ENCODE peak calls at places on chromosome 1, in five cellular contexts. O is astrocyte, X is trophoblast cell, W is neural progenitor cell, N is SJSA1. V is an unnamed sample.

GRCh38 chr1:197081117-197081753 is 14.2 kb upstream of the F13B start:
- DNase-seq in O (no peak), X (no peak), W (no peak), N (no peak), V (no peak)

GRCh38 chr1:226512076-226512728 is 36.4 kb upstream of the STUM start:
- DNase-seq in O (no peak), X (peak; percentile 16), W (no peak), N (no peak), V (no peak)

GRCh38 chr1:173301507-173301906 is 94.4 kb upstream of the TNFSF4 start:
- DNase-seq in O (no peak), X (no peak), W (no peak), N (no peak), V (no peak)

GRCh38 chr1:100542264-100542663 is 4.3 kb downstream of the GPR88 start:
- DNase-seq in O (no peak), X (no peak), W (no peak), N (no peak), V (no peak)

GRCh38 chr1:16967095-16967567 is 13.3 kb downstream of the MFAP2 start:
- DNase-seq in O (peak; percentile 83), X (no peak), W (no peak), N (peak; percentile 75), V (no peak)

GRCh38 chr1:21813542-21813941 is 1.5 kb downstream of the LDLRAD2 start:
- DNase-seq in O (no peak), X (no peak), W (no peak), N (no peak), V (no peak)

GRCh38 chr1:55257958-55258357 is 42.8 kb upstream of the USP24 start:
- DNase-seq in O (no peak), X (no peak), W (no peak), N (no peak), V (no peak)

GRCh38 chr1:93694039-93694438 is 12.4 kb upstream of the BCAR3 start:
- DNase-seq in O (no peak), X (no peak), W (no peak), N (peak; percentile 72), V (no peak)

GRCh38 chr1:93925206-93925605 is 16.0 kb upstream of the GCLM start:
- DNase-seq in O (no peak), X (no peak), W (no peak), N (no peak), V (no peak)

GRCh38 chr1:10253755-10254154 is 43.4 kb downstream of the KIF1B start:
- DNase-seq in O (peak; percentile 92), X (peak; percentile 26), W (no peak), N (no peak), V (peak; percentile 64)

GRCh38 chr1:27403931-27404330 is 11.5 kb downstream of the GPR3 start:
- DNase-seq in O (no peak), X (no peak), W (no peak), N (no peak), V (no peak)

GRCh38 chr1:111190931-111191451 is 9.5 kb downstream of the DENND2D start:
- DNase-seq in O (peak; percentile 26), X (peak; percentile 58), W (no peak), N (no peak), V (no peak)

GRCh38 chr1:84350550-84350949 is 47.7 kb upstream of the DNASE2B start:
- DNase-seq in O (no peak), X (no peak), W (no peak), N (no peak), V (no peak)

GRCh38 chr1:42165511-42166210 is 1.1 kb upstream of the GUCA2A start:
- DNase-seq in O (peak; percentile 38), X (peak; percentile 99), W (no peak), N (peak; percentile 71), V (peak; percentile 60)

GRCh38 chr1:213162862-213163261 is 111.8 kb downstream of the RPS6KC1 start:
- DNase-seq in O (no peak), X (no peak), W (no peak), N (no peak), V (no peak)

GRCh38 chr1:228081144-228081543 is 1.4 kb upstream of the ARF1 start:
- DNase-seq in O (no peak), X (no peak), W (no peak), N (no peak), V (no peak)

GRCh38 chr1:205444931-205445652 is 10.8 kb downstream of the BLACAT1 start:
- DNase-seq in O (peak; percentile 25), X (no peak), W (peak; percentile 95), N (no peak), V (no peak)

GRCh38 chr1:72606216-72606615 is 323.9 kb upstream of the NEGR1 start:
- DNase-seq in O (no peak), X (no peak), W (peak; percentile 4), N (no peak), V (no peak)

GRCh38 chr1:223183268-223183862 is 40.3 kb upstream of the TLR5 start:
- DNase-seq in O (no peak), X (no peak), W (no peak), N (no peak), V (no peak)

GRCh38 chr1:66168919-66169725 is 364.8 kb upstream of the SGIP1 start:
- DNase-seq in O (peak; percentile 48), X (no peak), W (peak; percentile 35), N (no peak), V (no peak)

GRCh38 chr1:172112573-172112972 is 271.3 kb downstream of the DNM3 start:
- DNase-seq in O (no peak), X (no peak), W (no peak), N (no peak), V (no peak)
- H3K4me3 ChIP-seq in O (no peak overlapping the region), X (no peak overlapping the region), W (no peak overlapping the region), N (no peak overlapping the region), V (no peak overlapping the region)

DNA sequence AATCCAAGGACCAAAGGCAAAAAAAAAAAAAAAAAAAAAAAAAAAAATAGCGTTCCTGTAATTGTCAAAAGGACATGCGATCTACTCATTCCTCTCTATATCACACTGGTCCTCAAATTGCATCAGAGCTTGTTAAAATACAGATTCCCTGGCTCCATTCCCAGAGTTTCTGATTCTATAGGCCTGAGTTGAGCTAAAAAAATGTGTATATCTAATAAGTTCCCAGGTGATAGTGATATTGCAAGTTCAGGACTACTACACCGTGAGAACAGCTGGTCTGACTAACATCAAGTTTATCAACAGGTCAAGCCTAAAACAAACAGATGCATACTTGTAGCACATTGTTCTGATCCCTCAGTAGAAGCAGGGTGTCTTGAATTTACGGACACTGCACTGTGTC is 141.2 kb downstream of the TNR start:
- DNase-seq in O (no peak), X (no peak), W (no peak), N (no peak), V (no peak)
- H3K4me3 ChIP-seq in O (no peak overlapping the region), X (no peak overlapping the region), W (no peak overlapping the region), N (no peak overlapping the region), V (no peak overlapping the region)

GRCh38 chr1:221263831-221264767 is 384.9 kb downstream of the HLX start:
- DNase-seq in O (peak; percentile 75), X (peak; percentile 74), W (peak; percentile 88), N (peak; percentile 71), V (peak; percentile 59)

GRCh38 chr1:221268295-221268694 is 389.1 kb downstream of the HLX start:
- DNase-seq in O (peak; percentile 90), X (no peak), W (no peak), N (no peak), V (peak; percentile 41)

DNA sequence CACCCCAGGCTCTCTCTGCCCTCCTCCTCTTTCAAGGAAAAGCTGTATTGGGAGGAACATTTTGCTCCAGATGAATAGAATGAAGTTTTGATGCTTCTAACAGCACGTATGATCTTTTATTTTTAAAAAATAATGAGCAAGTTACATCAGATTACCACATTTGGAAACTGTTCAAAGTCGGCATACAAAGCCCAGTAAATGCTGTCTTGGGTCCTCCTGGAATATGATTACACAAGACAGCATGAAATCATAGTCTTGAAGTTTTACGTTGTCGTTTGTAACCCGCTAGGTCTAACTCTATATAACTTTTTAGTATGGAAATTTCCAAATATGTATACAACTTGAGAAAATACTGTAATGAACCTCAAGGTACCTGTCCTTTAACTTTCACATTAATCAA is 385.6 kb downstream of the HLX start:
- DNase-seq in O (no peak), X (no peak), W (no peak), N (no peak), V (no peak)
- H3K4me3 ChIP-seq in O (no peak overlapping the region), X (no peak overlapping the region), W (no peak overlapping the region), N (no peak overlapping the region), V (no peak overlapping the region)

DNA sequence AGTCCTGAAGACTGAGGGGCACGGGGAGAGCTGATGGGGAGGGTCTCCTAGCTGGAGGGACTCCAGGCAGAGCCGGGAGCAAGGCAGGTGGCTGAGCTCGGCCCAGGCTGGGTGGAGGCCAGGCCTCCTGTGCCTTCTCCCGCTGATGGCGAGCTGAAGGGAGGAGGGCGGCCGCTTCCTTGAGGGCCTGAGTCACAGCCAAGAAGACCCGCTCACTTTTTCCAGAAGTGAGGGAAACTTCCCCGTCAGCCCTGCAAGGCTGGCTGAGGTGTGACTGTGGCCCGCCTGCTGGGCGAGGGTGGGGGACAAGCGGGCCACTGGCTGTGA is 1.7 kb upstream of the VWA1 start:
- DNase-seq in O (peak; percentile 60), X (peak; percentile 75), W (peak; percentile 45), N (no peak), V (no peak)
- H3K4me3 ChIP-seq in O (no peak overlapping the region), X (no peak overlapping the region), W (no peak overlapping the region), N (no peak overlapping the region), V (no peak overlapping the region)

GRCh38 chr1:40495315-40495903 is 13.2 kb upstream of the EXO5 start:
- DNase-seq in O (peak; percentile 8), X (no peak), W (no peak), N (no peak), V (no peak)
- H3K4me3 ChIP-seq in O (no peak overlapping the region), X (no peak overlapping the region), W (no peak overlapping the region), N (no peak overlapping the region), V (no peak overlapping the region)

DNA sequence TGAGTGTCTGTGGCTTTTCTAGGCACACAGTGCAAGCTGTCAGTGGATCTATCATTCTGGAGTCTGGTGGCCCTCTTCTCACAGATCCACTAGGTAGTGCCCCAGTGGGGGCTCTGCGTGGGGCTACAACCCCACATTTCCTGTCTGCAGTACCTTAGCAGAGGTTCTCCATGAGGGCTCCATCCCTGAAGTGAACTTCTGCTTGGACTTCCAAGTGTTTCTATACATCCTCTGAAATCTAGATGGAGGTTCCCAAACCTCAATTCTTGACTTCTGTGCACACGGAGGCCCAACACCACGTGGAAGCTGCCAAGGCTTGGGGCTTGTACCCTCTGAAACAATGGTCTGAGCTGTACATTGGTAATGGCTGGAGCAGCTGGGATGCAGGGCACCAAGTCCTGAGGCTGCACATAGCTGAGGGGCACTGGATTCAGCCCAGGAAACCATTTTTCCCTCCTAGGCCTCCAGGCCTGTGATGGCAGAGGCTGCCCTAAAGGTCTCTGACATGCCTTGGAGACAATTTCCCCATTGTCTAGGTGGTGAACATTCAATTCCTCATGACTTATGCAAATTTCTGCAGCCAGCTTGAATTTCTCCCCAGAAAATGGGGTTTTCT is 29.2 kb upstream of the TSNAX start:
- DNase-seq in O (no peak), X (no peak), W (no peak), N (no peak), V (no peak)
- H3K4me3 ChIP-seq in O (no peak overlapping the region), X (no peak overlapping the region), W (no peak overlapping the region), N (no peak overlapping the region), V (no peak overlapping the region)

GRCh38 chr1:40383095-40383487 is 9.6 kb downstream of the SMAP2 start:
- DNase-seq in O (peak; percentile 37), X (no peak), W (peak; percentile 67), N (peak; percentile 56), V (no peak)
- H3K4me3 ChIP-seq in O (no peak overlapping the region), X (no peak overlapping the region), W (no peak overlapping the region), N (no peak overlapping the region), V (no peak overlapping the region)

GRCh38 chr1:207006914-207007313 is 25.6 kb downstream of the C1orf116 start:
- DNase-seq in O (no peak), X (peak; percentile 44), W (no peak), N (no peak), V (no peak)
- H3K4me3 ChIP-seq in O (no peak overlapping the region), X (no peak overlapping the region), W (no peak overlapping the region), N (no peak overlapping the region), V (no peak overlapping the region)